ENCODE peak calls at places on chromosomes 7 and 10, in nine cellular contexts. S is upper lobe of right lung; H is activated naive CD4-positive, alpha-beta T cell; K is Caki2; O is stimulated activated CD8-positive, alpha-beta memory T cell treated with anti-CD3 and anti-CD28 coated beads, Interleukin-2, amount 100 ng/mL, for 48 hours; F is IMR-90; R is bronchial epithelial cell; V is activated naive CD8-positive, alpha-beta T cell treated with anti-CD3 and anti-CD28 coated beads for 36 hours; M is brain pericyte. Q is an unnamed sample.

GRCh38 chr7:139936760-139937310 is 107.8 kb downstream of the TBXAS1 start:
- DNase-seq in H (no peak), S (no peak), R (peak), V (peak), F (peak), K (no peak), O (no peak), M (no peak), Q (peak)

GRCh38 chr7:148941598-148942280 is 57.6 kb upstream of the EZH2 start:
- DNase-seq in R (peak), S (peak), H (peak), F (peak), V (peak), O (peak), K (peak), M (no peak), Q (peak)

GRCh38 chr7:107742678-107743566 is 1.0 kb upstream of the CBLL1 start:
- DNase-seq in V (no peak), F (no peak), O (peak), H (peak), K (no peak), R (no peak), S (peak), M (no peak), Q (no peak)

GRCh38 chr7:140196361-140197217 is 19.8 kb upstream of the KDM7A start:
- DNase-seq in S (no peak), M (no peak), K (no peak), H (no peak), V (no peak), R (no peak), F (peak), O (no peak), Q (peak)

GRCh38 chr7:43456200-43456599 is 126.7 kb upstream of the STK17A start:
- DNase-seq in R (no peak), K (no peak), V (no peak), F (no peak), H (no peak), M (no peak), S (no peak), O (no peak), Q (no peak)

GRCh38 chr7:19920200-19920599 is 146.8 kb upstream of the TMEM196 start:
- DNase-seq in O (no peak), K (no peak), M (no peak), S (no peak), H (no peak), V (no peak), R (no peak), F (peak), Q (no peak)

GRCh38 chr10:33476757-33477273 is 142.3 kb upstream of the NRP1 start:
- DNase-seq in M (no peak), S (no peak), H (no peak), V (no peak), F (no peak), O (no peak), R (no peak), K (no peak), Q (no peak)

GRCh38 chr10:101901340-101901739 is 57.7 kb upstream of the KCNIP2 start:
- DNase-seq in V (no peak), O (no peak), H (no peak), M (no peak), K (no peak), R (no peak), F (no peak), S (no peak), Q (no peak)

GRCh38 chr7:40879941-40880558 is 745.2 kb downstream of the SUGCT start:
- DNase-seq in H (no peak), M (no peak), F (no peak), K (no peak), R (no peak), S (no peak), O (no peak), V (no peak), Q (peak)

GRCh38 chr10:126511917-126512487 is 123.7 kb upstream of the ADAM12 start:
- DNase-seq in O (no peak), H (no peak), F (no peak), S (no peak), K (no peak), M (no peak), V (no peak), R (no peak), Q (no peak)

GRCh38 chr10:110544958-110545537 is 22.4 kb upstream of the SMC3 start:
- DNase-seq in R (no peak), O (no peak), V (no peak), M (no peak), S (no peak), K (no peak), H (no peak), F (peak), Q (peak)

GRCh38 chr10:103448751-103449150 is 3.4 kb downstream of the CALHM2 start:
- DNase-seq in K (no peak), F (peak), S (no peak), O (no peak), M (peak), V (no peak), H (no peak), R (peak), Q (peak)

GRCh38 chr10:46547881-46548780 is 8.3 kb downstream of the GPRIN2 start:
- DNase-seq in F (peak), O (no peak), M (no peak), R (no peak), V (no peak), S (peak), K (no peak), H (no peak), Q (no peak)

GRCh38 chr7:7820939-7821338 is 102.5 kb upstream of the RPA3 start:
- DNase-seq in V (no peak), M (no peak), R (no peak), S (no peak), K (no peak), O (no peak), H (no peak), F (no peak), Q (peak)

GRCh38 chr7:94700926-94701554 is 45.1 kb upstream of the SGCE start:
- DNase-seq in O (no peak), R (no peak), M (no peak), K (no peak), S (no peak), V (no peak), F (peak), H (no peak), Q (peak)

GRCh38 chr10:59181668-59182067 is 5.2 kb downstream of the PHYHIPL start:
- DNase-seq in M (no peak), H (no peak), R (peak), S (no peak), K (peak), V (no peak), F (peak), O (no peak), Q (peak)

GRCh38 chr10:110610308-110610774 is 33.8 kb upstream of the RBM20 start:
- DNase-seq in K (peak), H (no peak), V (peak), R (peak), F (peak), M (no peak), O (no peak), S (no peak), Q (peak)

GRCh38 chr7:100568936-100569844 is 4.5 kb downstream of the SAP25 start:
- DNase-seq in F (no peak), O (peak), R (no peak), H (no peak), K (no peak), M (no peak), S (peak), V (peak), Q (no peak)

GRCh38 chr10:13707156-13707881 is 120.6 kb downstream of the PRPF18 start:
- DNase-seq in S (peak), F (peak), H (no peak), K (peak), O (no peak), M (peak), R (peak), V (peak), Q (peak)

GRCh38 chr7:11373546-11374142 is 400.0 kb downstream of the PHF14 start:
- DNase-seq in V (no peak), F (no peak), O (no peak), M (no peak), R (peak), H (no peak), K (peak), S (no peak), Q (peak)

GRCh38 chr10:116524736-116525135 is 21.0 kb upstream of the PNLIP start:
- DNase-seq in H (no peak), K (no peak), R (peak), O (no peak), F (no peak), V (no peak), S (no peak), M (no peak), Q (no peak)

GRCh38 chr10:126373137-126373536 is 15.1 kb downstream of the ADAM12 start:
- DNase-seq in F (peak), S (no peak), M (peak), O (no peak), K (no peak), H (no peak), R (no peak), V (no peak), Q (no peak)

GRCh38 chr7:99171731-99172130 is 27.8 kb upstream of the SMURF1 start:
- DNase-seq in F (peak), O (no peak), K (no peak), V (no peak), H (no peak), R (peak), M (no peak), S (no peak), Q (no peak)

GRCh38 chr7:7922684-7923385 is 45.8 kb upstream of the GLCCI1 start:
- DNase-seq in K (no peak), H (no peak), F (no peak), M (no peak), S (no peak), R (no peak), V (no peak), O (no peak), Q (no peak)

GRCh38 chr10:28761084-28761875 is 84.0 kb downstream of the BAMBI start:
- DNase-seq in R (no peak), S (no peak), K (no peak), F (no peak), H (no peak), O (no peak), V (no peak), M (no peak), Q (peak)

GRCh38 chr7:17236603-17237002 is 61.8 kb upstream of the AHR start:
- DNase-seq in O (no peak), K (peak), F (peak), R (peak), S (no peak), H (no peak), V (no peak), M (no peak), Q (no peak)

GRCh38 chr10:86756511-86757109 is at the start of gene BMPR1A:
- DNase-seq in M (no peak), S (peak), K (no peak), V (no peak), F (peak), R (peak), H (no peak), O (no peak), Q (peak)

GRCh38 chr7:32034052-32034451 is 36.2 kb downstream of the PDE1C start:
- DNase-seq in F (no peak), K (no peak), R (peak), S (no peak), H (no peak), M (no peak), V (no peak), O (no peak), Q (peak)

GRCh38 chr10:58206251-58206650 is 61.4 kb downstream of the IPMK start:
- DNase-seq in K (no peak), O (no peak), M (no peak), V (no peak), S (no peak), F (no peak), R (no peak), H (no peak), Q (peak)

GRCh38 chr7:44700322-44700721 is 48.3 kb upstream of the ZMIZ2 start:
- DNase-seq in K (no peak), S (no peak), V (no peak), R (no peak), F (no peak), H (no peak), M (no peak), O (no peak), Q (no peak)

GRCh38 chr10:33460461-33461294 is 126.2 kb upstream of the NRP1 start:
- DNase-seq in K (no peak), V (no peak), F (peak), O (no peak), H (no peak), S (no peak), M (no peak), R (no peak), Q (peak)

GRCh38 chr10:126663328-126663727 is 7.2 kb downstream of the C10orf90 start:
- DNase-seq in H (no peak), V (peak), O (no peak), F (no peak), M (no peak), S (no peak), K (no peak), R (no peak), Q (no peak)

GRCh38 chr7:114985316-114985715 is 63.4 kb downstream of the MDFIC start:
- DNase-seq in R (no peak), F (no peak), H (no peak), M (no peak), K (no peak), O (no peak), S (no peak), V (no peak), Q (no peak)

GRCh38 chr7:129091484-129092002 is 36.6 kb upstream of the TNPO3 start:
- DNase-seq in F (peak), V (peak), M (peak), S (peak), K (peak), O (peak), R (peak), H (peak), Q (peak)

GRCh38 chr7:105713488-105714465 is 132.5 kb upstream of the EFCAB10 start:
- DNase-seq in F (no peak), M (no peak), O (no peak), H (no peak), V (no peak), R (peak), S (no peak), K (no peak), Q (no peak)